ENCODE peak calls at places on chromosomes 6 and 20, in nine cellular contexts. W, H, B, T, P, L, K, M and Z are unnamed samples.

GRCh38 chr6:26576407-26576843 is 20.3 kb upstream of the ABT1 start:
- DNase-seq in W (no peak), H (no peak), B (no peak), T (no peak), P (no peak), L (no peak), K (no peak), M (no peak), Z (no peak)

GRCh38 chr20:44080646-44081267 is 106.2 kb downstream of the JPH2 start:
- DNase-seq in W (peak), H (peak), B (peak), T (peak), P (peak), L (peak), K (peak), M (peak), Z (peak)

GRCh38 chr6:84172574-84172973 is 54.9 kb downstream of the CEP162 start:
- DNase-seq in W (peak), H (no peak), B (no peak), T (no peak), P (no peak), L (no peak), K (no peak), M (no peak), Z (no peak)

GRCh38 chr20:57061058-57061900 is 205.2 kb downstream of the BMP7 start:
- DNase-seq in W (peak), H (peak), B (peak), T (no peak), P (no peak), L (peak), K (peak), M (no peak), Z (no peak)

GRCh38 chr20:48722737-48723191 is 105.0 kb downstream of the PREX1 start:
- DNase-seq in W (peak), H (peak), B (peak), T (peak), P (no peak), L (no peak), K (no peak), M (no peak), Z (no peak)

GRCh38 chr6:111593516-111593824 is 12.2 kb downstream of the TRAF3IP2 start:
- DNase-seq in W (no peak), H (no peak), B (no peak), T (no peak), P (no peak), L (no peak), K (no peak), M (no peak), Z (no peak)

GRCh38 chr6:169824021-169824420 is 72.6 kb downstream of the ERMARD start:
- DNase-seq in W (no peak), H (no peak), B (no peak), T (no peak), P (no peak), L (no peak), K (no peak), M (no peak), Z (no peak)

GRCh38 chr6:1024587-1024986 is 287.3 kb upstream of the FOXQ1 start:
- DNase-seq in W (peak), H (peak), B (peak), T (peak), P (no peak), L (no peak), K (peak), M (no peak), Z (no peak)

GRCh38 chr6:138691595-138692057 is 81.9 kb upstream of the CCDC28A start:
- DNase-seq in W (peak), H (peak), B (peak), T (peak), P (no peak), L (peak), K (peak), M (peak), Z (no peak)

GRCh38 chr6:37566209-37566859 is 66.6 kb upstream of the CCDC167 start:
- DNase-seq in W (peak), H (peak), B (peak), T (no peak), P (no peak), L (peak), K (peak), M (no peak), Z (peak)

GRCh38 chr6:44530209-44530909 is 142.9 kb downstream of the CDC5L start:
- DNase-seq in W (no peak), H (no peak), B (no peak), T (no peak), P (no peak), L (no peak), K (no peak), M (no peak), Z (no peak)

GRCh38 chr6:149203509-149203908 is 114.0 kb upstream of the TAB2 start:
- DNase-seq in W (no peak), H (no peak), B (no peak), T (no peak), P (no peak), L (no peak), K (no peak), M (no peak), Z (no peak)

GRCh38 chr20:37538003-37538402 is 10.3 kb upstream of the BLCAP start:
- DNase-seq in W (peak), H (peak), B (peak), T (peak), P (no peak), L (no peak), K (peak), M (no peak), Z (no peak)

GRCh38 chr20:64001607-64002011 is 20.7 kb downstream of the PRPF6 start:
- DNase-seq in W (no peak), H (no peak), B (no peak), T (peak), P (no peak), L (no peak), K (peak), M (no peak), Z (no peak)

GRCh38 chr20:11496382-11496781 is 421.3 kb upstream of the BTBD3 start:
- DNase-seq in W (no peak), H (peak), B (no peak), T (peak), P (no peak), L (peak), K (no peak), M (no peak), Z (no peak)

GRCh38 chr20:8721098-8721497 is 347.8 kb upstream of the PLCB4 start:
- DNase-seq in W (peak), H (peak), B (peak), T (peak), P (peak), L (no peak), K (peak), M (peak), Z (peak)

GRCh38 chr6:34791164-34791841 is 580 bp upstream of the BLTP3A start:
- DNase-seq in W (peak), H (peak), B (no peak), T (peak), P (no peak), L (peak), K (no peak), M (peak), Z (peak)

GRCh38 chr6:108361312-108361932 is 66.6 kb downstream of the AFG1L start:
- DNase-seq in W (no peak), H (no peak), B (no peak), T (no peak), P (no peak), L (no peak), K (no peak), M (no peak), Z (no peak)

GRCh38 chr20:49727894-49728885 is 14.5 kb upstream of the B4GALT5 start:
- DNase-seq in W (no peak), H (no peak), B (no peak), T (no peak), P (no peak), L (no peak), K (no peak), M (no peak), Z (no peak)

GRCh38 chr20:62808211-62808865 is 3.7 kb downstream of the OGFR start:
- DNase-seq in W (peak), H (peak), B (peak), T (no peak), P (no peak), L (peak), K (no peak), M (no peak), Z (peak)

GRCh38 chr6:112956696-112957525 is 609.8 kb downstream of the RFPL4B start:
- DNase-seq in W (peak), H (peak), B (peak), T (peak), P (no peak), L (no peak), K (peak), M (no peak), Z (no peak)

GRCh38 chr6:36427781-36428345 is 14.8 kb downstream of the PXT1 start:
- DNase-seq in W (no peak), H (peak), B (no peak), T (peak), P (no peak), L (peak), K (peak), M (no peak), Z (no peak)

GRCh38 chr6:125511809-125512341 is 210.1 kb upstream of the HDDC2 start:
- DNase-seq in W (no peak), H (peak), B (peak), T (peak), P (no peak), L (no peak), K (no peak), M (no peak), Z (no peak)

GRCh38 chr6:73695619-73696421 is at the start of gene CD109:
- DNase-seq in W (peak), H (peak), B (peak), T (peak), P (no peak), L (peak), K (peak), M (peak), Z (no peak)

GRCh38 chr20:17660667-17661066 is 21.4 kb downstream of the RRBP1 start:
- DNase-seq in W (no peak), H (no peak), B (no peak), T (no peak), P (no peak), L (no peak), K (no peak), M (no peak), Z (no peak)

GRCh38 chr6:31651602-31652191 is 764 bp downstream of the BAG6 start:
- DNase-seq in W (peak), H (peak), B (peak), T (peak), P (no peak), L (no peak), K (peak), M (peak), Z (peak)

GRCh38 chr6:80132942-80133517 is 26.6 kb downstream of the BCKDHB start:
- DNase-seq in W (peak), H (peak), B (peak), T (peak), P (no peak), L (peak), K (peak), M (peak), Z (peak)

GRCh38 chr20:20713244-20713765 is 861 bp upstream of the RALGAPA2 start:
- DNase-seq in W (no peak), H (no peak), B (no peak), T (no peak), P (no peak), L (no peak), K (no peak), M (no peak), Z (no peak)

GRCh38 chr6:31945507-31946369 is at the start of gene CFB:
- DNase-seq in W (peak), H (peak), B (peak), T (peak), P (no peak), L (peak), K (peak), M (no peak), Z (no peak)

GRCh38 chr6:137487181-137487910 is 6.8 kb downstream of the OLIG3 start:
- DNase-seq in W (no peak), H (no peak), B (no peak), T (no peak), P (no peak), L (no peak), K (no peak), M (no peak), Z (no peak)
- TF ChIP-seq EZH2 in W (peak), H (no peak), B (peak), T (peak), P (no peak), L (no peak), K (no peak), M (no peak), Z (no peak)

GRCh38 chr20:61291166-61291829 is 39.2 kb downstream of the CDH4 start:
- DNase-seq in W (no peak), H (no peak), B (no peak), T (no peak), P (no peak), L (no peak), K (no peak), M (no peak), Z (no peak)
- TF ChIP-seq EZH2 in W (no peak), H (no peak), B (no peak), T (no peak), P (no peak), L (no peak), K (no peak), M (no peak), Z (no peak)

GRCh38 chr20:40689943-40690835 is 1.2 kb upstream of the MAFB start:
- DNase-seq in W (peak), H (peak), B (peak), T (peak), P (no peak), L (peak), K (peak), M (peak), Z (peak)
- TF ChIP-seq EZH2 in W (no peak), H (no peak), B (no peak), T (peak), P (peak), L (no peak), K (no peak), M (no peak), Z (no peak)

GRCh38 chr6:13539572-13539971 is 34.8 kb upstream of the SIRT5 start:
- DNase-seq in W (no peak), H (no peak), B (no peak), T (no peak), P (no peak), L (no peak), K (no peak), M (no peak), Z (no peak)
- TF ChIP-seq EZH2 in W (no peak), H (no peak), B (no peak), T (no peak), P (no peak), L (no peak), K (no peak), M (no peak), Z (no peak)

GRCh38 chr20:25081730-25082497 is at the start of gene VSX1:
- DNase-seq in W (no peak), H (no peak), B (no peak), T (no peak), P (no peak), L (no peak), K (no peak), M (no peak), Z (no peak)
- TF ChIP-seq EZH2 in W (no peak), H (no peak), B (no peak), T (peak), P (no peak), L (no peak), K (no peak), M (no peak), Z (no peak)